ENCODE peak calls at places on chromosomes 4 and X, in nine cellular contexts. U is central memory CD8-positive, alpha-beta T cell; M is T-helper 1 cell; R is progenitor cell of endocrine pancreas; V is ELR; W is NCI-H460; Y is posterior cingulate gyrus; I is fibroblast of the conjunctiva; S is NCI-H1930. A is an unnamed sample.

GRCh38 chrX:120559799-120560198 is 963 bp downstream of the CUL4B start:
- DNase-seq in U (no peak), M (peak), R (no peak), V (no peak), W (no peak), Y (no peak), I (no peak), S (no peak), A (peak)

GRCh38 chr4:102328045-102328444 is 17.2 kb downstream of the SLC39A8 start:
- DNase-seq in U (no peak), M (no peak), R (no peak), V (no peak), W (no peak), Y (no peak), I (no peak), S (no peak), A (peak)

GRCh38 chrX:97405031-97405685 is 521.5 kb downstream of the RPA4 start:
- DNase-seq in U (no peak), M (no peak), R (no peak), V (no peak), W (no peak), Y (no peak), I (no peak), S (no peak), A (peak)

GRCh38 chrX:78652971-78653822 is 5.9 kb downstream of the RTL3 start:
- DNase-seq in U (no peak), M (peak), R (no peak), V (peak), W (no peak), Y (no peak), I (peak), S (no peak), A (peak)

GRCh38 chrX:40734956-40735317 is 405 bp downstream of the MED14 start:
- DNase-seq in U (peak), M (peak), R (no peak), V (peak), W (no peak), Y (no peak), I (no peak), S (no peak), A (no peak)

GRCh38 chr4:115711575-115711974 is 598.2 kb upstream of the NDST4 start:
- DNase-seq in U (no peak), M (peak), R (no peak), V (no peak), W (no peak), Y (no peak), I (no peak), S (no peak), A (no peak)

GRCh38 chr4:11404431-11404830 is 24.3 kb downstream of the HS3ST1 start:
- DNase-seq in U (no peak), M (no peak), R (no peak), V (no peak), W (no peak), Y (no peak), I (no peak), S (no peak), A (no peak)

GRCh38 chr4:170391066-170391754 is 301.5 kb upstream of the AADAT start:
- DNase-seq in U (no peak), M (no peak), R (no peak), V (peak), W (no peak), Y (no peak), I (peak), S (no peak), A (peak)

GRCh38 chr4:30866444-30866843 is 146.3 kb downstream of the PCDH7 start:
- DNase-seq in U (no peak), M (no peak), R (no peak), V (no peak), W (no peak), Y (no peak), I (no peak), S (no peak), A (peak)

GRCh38 chr4:114386637-114387233 is 211.9 kb upstream of the UGT8 start:
- DNase-seq in U (no peak), M (no peak), R (no peak), V (peak), W (peak), Y (no peak), I (peak), S (no peak), A (peak)

GRCh38 chr4:8107146-8107657 is 51.4 kb downstream of the ABLIM2 start:
- DNase-seq in U (no peak), M (no peak), R (no peak), V (no peak), W (no peak), Y (no peak), I (no peak), S (no peak), A (no peak)

GRCh38 chrX:66019310-66019652 is 20.6 kb downstream of the VSIG4 start:
- DNase-seq in U (no peak), M (no peak), R (no peak), V (no peak), W (no peak), Y (no peak), I (no peak), S (no peak), A (no peak)

GRCh38 chr4:73859614-73860088 is 6.6 kb downstream of the PF4V1 start:
- DNase-seq in U (no peak), M (no peak), R (no peak), V (no peak), W (no peak), Y (no peak), I (no peak), S (no peak), A (peak)

GRCh38 chr4:23710298-23710697 is 179.5 kb downstream of the PPARGC1A start:
- DNase-seq in U (no peak), M (no peak), R (no peak), V (no peak), W (no peak), Y (no peak), I (no peak), S (no peak), A (no peak)

A was measured in cardiac fibroblast.